ENCODE peak calls at places on chromosomes 12 and 14, in five cellular contexts. One of them, this sample, is unnamed.

GRCh38 chr12:70609739-70610491 is 27.3 kb downstream of the PTPRB start:
- DNase-seq in brain microvascular endothelial cell: no peak
- DNase-seq in GM23338: peak
- DNase-seq in astrocyte of the spinal cord: no peak
- DNase-seq in transverse colon: peak
- DNase-seq in this sample: peak

GRCh38 chr14:22839159-22839779 is 2.9 kb downstream of the MMP14 start:
- DNase-seq in transverse colon: peak
- DNase-seq in brain microvascular endothelial cell: no peak
- DNase-seq in astrocyte of the spinal cord: no peak
- DNase-seq in GM23338: no peak
- DNase-seq in this sample: no peak

GRCh38 chr12:15192721-15193120 is 28.5 kb downstream of the RERG start:
- DNase-seq in astrocyte of the spinal cord: no peak
- DNase-seq in GM23338: no peak
- DNase-seq in brain microvascular endothelial cell: no peak
- DNase-seq in transverse colon: no peak
- DNase-seq in this sample: no peak

GRCh38 chr12:95102916-95103671 is 29.7 kb upstream of the NR2C1 start:
- DNase-seq in GM23338: no peak
- DNase-seq in astrocyte of the spinal cord: peak
- DNase-seq in brain microvascular endothelial cell: peak
- DNase-seq in transverse colon: peak
- DNase-seq in this sample: no peak

GRCh38 chr14:93090826-93091583 is 24.7 kb downstream of the ITPK1 start:
- DNase-seq in brain microvascular endothelial cell: no peak
- DNase-seq in astrocyte of the spinal cord: no peak
- DNase-seq in transverse colon: no peak
- DNase-seq in GM23338: no peak
- DNase-seq in this sample: no peak

GRCh38 chr12:104859144-104859543 is 98.9 kb downstream of the SLC41A2 start:
- DNase-seq in brain microvascular endothelial cell: no peak
- DNase-seq in astrocyte of the spinal cord: peak
- DNase-seq in transverse colon: no peak
- DNase-seq in GM23338: no peak
- DNase-seq in this sample: no peak

GRCh38 chr12:4153343-4153892 is 120.1 kb upstream of the CCND2 start:
- DNase-seq in transverse colon: peak
- DNase-seq in brain microvascular endothelial cell: no peak
- DNase-seq in astrocyte of the spinal cord: no peak
- DNase-seq in GM23338: no peak
- DNase-seq in this sample: peak

GRCh38 chr14:75885829-75886228 is 96.0 kb downstream of the TGFB3 start:
- DNase-seq in brain microvascular endothelial cell: peak
- DNase-seq in GM23338: no peak
- DNase-seq in transverse colon: no peak
- DNase-seq in astrocyte of the spinal cord: peak
- DNase-seq in this sample: no peak

GRCh38 chr12:30026621-30027234 is 243.0 kb upstream of the TMTC1 start:
- DNase-seq in brain microvascular endothelial cell: peak
- DNase-seq in transverse colon: no peak
- DNase-seq in GM23338: no peak
- DNase-seq in astrocyte of the spinal cord: peak
- DNase-seq in this sample: no peak

GRCh38 chr12:104520242-104520900 is 63.6 kb downstream of the CHST11 start:
- DNase-seq in transverse colon: no peak
- DNase-seq in brain microvascular endothelial cell: no peak
- DNase-seq in GM23338: no peak
- DNase-seq in astrocyte of the spinal cord: no peak
- DNase-seq in this sample: peak

GRCh38 chr12:105855691-105856405 is 282.9 kb downstream of the NUAK1 start:
- DNase-seq in GM23338: no peak
- DNase-seq in astrocyte of the spinal cord: no peak
- DNase-seq in transverse colon: no peak
- DNase-seq in brain microvascular endothelial cell: no peak
- DNase-seq in this sample: no peak

GRCh38 chr14:94227029-94227428 is 52.9 kb downstream of the PPP4R4 start:
- DNase-seq in astrocyte of the spinal cord: no peak
- DNase-seq in GM23338: no peak
- DNase-seq in brain microvascular endothelial cell: no peak
- DNase-seq in transverse colon: no peak
- DNase-seq in this sample: no peak

GRCh38 chr12:31460024-31460423 is 130.9 kb downstream of the DENND5B start:
- DNase-seq in astrocyte of the spinal cord: no peak
- DNase-seq in brain microvascular endothelial cell: no peak
- DNase-seq in GM23338: no peak
- DNase-seq in transverse colon: no peak
- DNase-seq in this sample: no peak

GRCh38 chr12:99043319-99043914 is 398.3 kb downstream of the APAF1 start:
- DNase-seq in brain microvascular endothelial cell: peak
- DNase-seq in GM23338: peak
- DNase-seq in astrocyte of the spinal cord: peak
- DNase-seq in transverse colon: peak
- DNase-seq in this sample: peak

GRCh38 chr12:132342322-132342721 is 12.9 kb upstream of the GALNT9 start:
- DNase-seq in brain microvascular endothelial cell: no peak
- DNase-seq in GM23338: peak
- DNase-seq in transverse colon: no peak
- DNase-seq in astrocyte of the spinal cord: no peak
- DNase-seq in this sample: peak

GRCh38 chr14:69842671-69843407 is 36.4 kb upstream of the SMOC1 start:
- DNase-seq in transverse colon: no peak
- DNase-seq in brain microvascular endothelial cell: no peak
- DNase-seq in GM23338: no peak
- DNase-seq in astrocyte of the spinal cord: no peak
- DNase-seq in this sample: no peak

GRCh38 chr14:69848156-69848555 is 31.1 kb upstream of the SMOC1 start:
- DNase-seq in transverse colon: no peak
- DNase-seq in GM23338: no peak
- DNase-seq in brain microvascular endothelial cell: no peak
- DNase-seq in astrocyte of the spinal cord: no peak
- DNase-seq in this sample: no peak

GRCh38 chr14:69844171-69844570 is 35.0 kb upstream of the SMOC1 start:
- DNase-seq in brain microvascular endothelial cell: no peak
- DNase-seq in GM23338: no peak
- DNase-seq in astrocyte of the spinal cord: no peak
- DNase-seq in transverse colon: no peak
- DNase-seq in this sample: no peak

GRCh38 chr14:69845787-69846186 is 33.4 kb upstream of the SMOC1 start:
- DNase-seq in brain microvascular endothelial cell: no peak
- DNase-seq in transverse colon: no peak
- DNase-seq in astrocyte of the spinal cord: no peak
- DNase-seq in GM23338: no peak
- DNase-seq in this sample: no peak

GRCh38 chr14:69845050-69845581 is 34.1 kb upstream of the SMOC1 start:
- DNase-seq in brain microvascular endothelial cell: no peak
- DNase-seq in transverse colon: no peak
- DNase-seq in GM23338: no peak
- DNase-seq in astrocyte of the spinal cord: no peak
- DNase-seq in this sample: no peak
- H3K4me3 ChIP-seq in brain microvascular endothelial cell: no peak
- H3K4me3 ChIP-seq in transverse colon: no peak
- H3K4me3 ChIP-seq in GM23338: no peak
- H3K4me3 ChIP-seq in astrocyte of the spinal cord: no peak
- H3K4me3 ChIP-seq in this sample: no peak

GRCh38 chr12:12819752-12820311 is 6.7 kb downstream of the DDX47 start:
- DNase-seq in brain microvascular endothelial cell: peak
- DNase-seq in GM23338: no peak
- DNase-seq in astrocyte of the spinal cord: peak
- DNase-seq in transverse colon: no peak
- DNase-seq in this sample: no peak
- TF ChIP-seq CTCF in brain microvascular endothelial cell: no peak
- TF ChIP-seq CTCF in GM23338: no peak
- TF ChIP-seq CTCF in astrocyte of the spinal cord: no peak
- TF ChIP-seq CTCF in transverse colon: no peak
- TF ChIP-seq CTCF in this sample: no peak

GRCh38 chr12:49944718-49945117 is 5.8 kb upstream of the AQP2 start:
- DNase-seq in GM23338: no peak
- DNase-seq in brain microvascular endothelial cell: no peak
- DNase-seq in transverse colon: no peak
- DNase-seq in astrocyte of the spinal cord: no peak
- DNase-seq in this sample: no peak

GRCh38 chr12:49945394-49946080 is 5.0 kb upstream of the AQP2 start:
- DNase-seq in brain microvascular endothelial cell: peak
- DNase-seq in astrocyte of the spinal cord: peak
- DNase-seq in transverse colon: peak
- DNase-seq in GM23338: peak
- DNase-seq in this sample: peak

GRCh38 chr12:49947593-49948226 is 2.8 kb upstream of the AQP2 start:
- DNase-seq in astrocyte of the spinal cord: no peak
- DNase-seq in brain microvascular endothelial cell: no peak
- DNase-seq in transverse colon: no peak
- DNase-seq in GM23338: no peak
- DNase-seq in this sample: no peak

GRCh38 chr12:49946497-49946896 is 4.0 kb upstream of the AQP2 start:
- DNase-seq in transverse colon: no peak
- DNase-seq in brain microvascular endothelial cell: no peak
- DNase-seq in GM23338: no peak
- DNase-seq in astrocyte of the spinal cord: no peak
- DNase-seq in this sample: no peak

DNA sequence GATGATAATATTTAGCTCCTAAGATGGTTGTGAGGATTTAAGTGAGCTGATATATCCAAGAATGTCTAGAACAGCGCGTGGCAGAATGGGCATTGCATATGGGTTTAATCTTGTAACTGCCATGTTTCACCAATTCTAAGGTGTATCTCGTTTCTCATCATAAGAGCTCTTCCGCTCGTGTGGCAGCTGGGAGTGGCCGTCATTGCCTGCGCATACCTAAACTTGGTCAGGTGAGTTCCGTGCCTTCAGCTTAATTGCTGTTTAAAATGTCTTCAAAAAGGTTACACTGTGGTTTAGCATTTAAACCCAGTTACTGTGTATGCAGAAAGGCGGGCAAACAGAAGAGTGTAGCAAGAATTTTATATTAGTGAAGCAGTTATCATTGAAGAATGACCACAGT is 4.5 kb upstream of the AQP2 start:
- DNase-seq in GM23338: peak
- DNase-seq in brain microvascular endothelial cell: no peak
- DNase-seq in astrocyte of the spinal cord: no peak
- DNase-seq in transverse colon: peak
- DNase-seq in this sample: no peak
- H3K4me3 ChIP-seq in GM23338: peak
- H3K4me3 ChIP-seq in brain microvascular endothelial cell: no peak
- H3K4me3 ChIP-seq in astrocyte of the spinal cord: no peak
- H3K4me3 ChIP-seq in transverse colon: no peak
- H3K4me3 ChIP-seq in this sample: no peak

DNA sequence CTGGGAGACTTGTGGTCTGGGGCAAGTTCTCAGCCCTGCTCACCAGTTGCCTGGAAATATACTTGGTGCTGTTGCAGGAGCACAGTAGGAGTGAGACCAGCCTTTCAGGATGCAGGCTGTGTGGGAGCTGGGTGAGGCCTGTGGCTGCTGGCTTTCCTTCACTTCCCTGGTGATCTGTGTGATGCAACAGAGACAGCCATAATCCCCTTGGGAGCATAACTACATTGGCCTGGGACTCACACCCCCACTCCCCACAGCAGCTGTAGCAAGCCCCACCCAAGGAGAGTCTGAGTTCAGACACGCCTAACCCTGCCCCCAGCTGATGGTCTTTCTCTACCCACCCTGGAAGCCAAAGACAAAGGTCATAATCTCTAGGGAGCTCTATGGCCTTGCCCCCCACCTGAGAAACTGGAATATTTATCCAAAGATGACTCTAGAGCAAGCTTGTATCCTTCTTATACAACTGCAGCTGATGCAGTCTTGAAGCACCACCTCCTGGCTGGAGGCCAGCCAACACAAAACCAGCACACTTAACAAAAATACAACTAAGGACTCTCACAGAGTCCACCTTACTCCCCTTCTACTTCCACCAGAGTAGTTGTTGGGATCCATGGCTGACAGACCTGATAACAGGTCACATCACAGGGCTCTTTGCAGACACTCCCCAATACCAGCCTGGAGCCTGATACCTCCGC is 190.4 kb upstream of the CPNE8 start:
- DNase-seq in astrocyte of the spinal cord: no peak
- DNase-seq in brain microvascular endothelial cell: no peak
- DNase-seq in transverse colon: no peak
- DNase-seq in GM23338: no peak
- DNase-seq in this sample: no peak
- TF ChIP-seq CTCF in astrocyte of the spinal cord: no peak
- TF ChIP-seq CTCF in brain microvascular endothelial cell: no peak
- TF ChIP-seq CTCF in transverse colon: no peak
- TF ChIP-seq CTCF in GM23338: peak
- TF ChIP-seq CTCF in this sample: no peak

This sample was measured in WERI-Rb-1.